ENCODE peak calls at places on chromosomes 3 and 15, in eight cellular contexts. B is neural crest cell, Y is pancreas, E is GM12865, J is fibroblast of lung, R is H9, A is cardiac fibroblast, O is OCI-LY7. W is an unnamed sample.
A peak's percentile ranks its signal among the peaks of the same experiment; 100 is the strongest.

GRCh38 chr3:126432361-126432760 is 37.7 kb downstream of the CFAP100 start:
- DNase-seq in B (no peak), R (no peak), O (no peak), Y (no peak), E (no peak), A (peak; percentile 35), J (peak; percentile 12), W (no peak)

GRCh38 chr3:107598926-107599754 is 76.4 kb downstream of the BBX start:
- DNase-seq in E (peak; percentile 69), R (peak; percentile 68), Y (peak; percentile 27), J (peak; percentile 48), B (no peak), A (peak; percentile 69), O (peak; percentile 68), W (peak; percentile 34)

GRCh38 chr3:15102256-15102655 is 3.3 kb upstream of the RBSN start:
- DNase-seq in B (no peak), A (no peak), R (no peak), Y (peak; percentile 52), E (no peak), J (peak; percentile 72), O (no peak), W (no peak)

GRCh38 chr3:38114875-38115644 is 21.9 kb downstream of the ACAA1 start:
- DNase-seq in B (no peak), Y (no peak), O (no peak), A (no peak), R (peak; percentile 21), E (no peak), J (no peak), W (no peak)

GRCh38 chr3:81726132-81726531 is 35.3 kb downstream of the GBE1 start:
- DNase-seq in O (no peak), B (no peak), A (peak; percentile 75), Y (no peak), J (peak; percentile 48), E (peak; percentile 26), R (no peak), W (no peak)

GRCh38 chr15:43510230-43511011 is 7.0 kb upstream of the MAP1A start:
- DNase-seq in R (peak; percentile 100), O (peak; percentile 100), B (peak; percentile 95), A (peak; percentile 98), Y (peak; percentile 99), E (peak; percentile 99), J (peak; percentile 98), W (peak; percentile 99)

GRCh38 chr3:24520101-24520495 is 25.4 kb upstream of the THRB start:
- DNase-seq in E (no peak), Y (no peak), J (no peak), A (no peak), R (no peak), B (no peak), O (no peak), W (no peak)

GRCh38 chr3:105899528-105899927 is 30.7 kb upstream of the CBLB start:
- DNase-seq in E (no peak), A (peak; percentile 72), B (no peak), Y (no peak), R (no peak), O (no peak), J (peak; percentile 70), W (no peak)

GRCh38 chr15:39699531-39700110 is 83.0 kb downstream of the FSIP1 start:
- DNase-seq in R (no peak), J (no peak), B (no peak), O (no peak), Y (no peak), A (peak; percentile 15), E (no peak), W (no peak)

GRCh38 chr3:174216019-174216418 is 643.1 kb upstream of the NAALADL2 start:
- DNase-seq in J (no peak), O (no peak), R (no peak), Y (no peak), E (no peak), A (no peak), B (no peak), W (no peak)

GRCh38 chr15:101198820-101199219 is 53.0 kb downstream of the CHSY1 start:
- DNase-seq in E (peak; percentile 23), J (peak; percentile 77), B (no peak), O (no peak), R (no peak), A (peak; percentile 19), Y (no peak), W (no peak)

GRCh38 chr3:134754768-134755559 is 40.1 kb upstream of the EPHB1 start:
- DNase-seq in O (peak; percentile 37), A (peak; percentile 60), B (peak; percentile 45), E (peak; percentile 42), J (peak; percentile 24), R (peak; percentile 77), Y (no peak), W (peak; percentile 80)
- TF ChIP-seq CTCF in O (peak; percentile 76), A (peak; percentile 87), B (peak; percentile 67), E (peak; percentile 80), J (peak; percentile 79), R (peak; percentile 80), Y (peak; percentile 45), W (peak; percentile 63)

GRCh38 chr3:54360320-54360719 is 238.0 kb downstream of the CACNA2D3 start:
- DNase-seq in E (no peak), Y (no peak), A (no peak), O (no peak), J (no peak), R (no peak), B (no peak), W (no peak)

GRCh38 chr3:54356299-54357037 is 234.1 kb downstream of the CACNA2D3 start:
- DNase-seq in J (no peak), E (no peak), Y (no peak), O (no peak), A (no peak), R (no peak), B (no peak), W (no peak)

GRCh38 chr3:54358327-54358726 is 236.0 kb downstream of the CACNA2D3 start:
- DNase-seq in R (no peak), B (no peak), E (no peak), O (no peak), J (no peak), A (no peak), Y (no peak), W (no peak)

GRCh38 chr3:54357307-54357706 is 235.0 kb downstream of the CACNA2D3 start:
- DNase-seq in A (no peak), E (no peak), Y (no peak), R (no peak), B (no peak), J (no peak), O (no peak), W (no peak)

GRCh38 chr3:54358969-54359648 is 236.8 kb downstream of the CACNA2D3 start:
- DNase-seq in R (no peak), A (no peak), Y (no peak), J (no peak), E (no peak), B (no peak), O (no peak), W (no peak)
- TF ChIP-seq CTCF in R (no peak), A (no peak), Y (no peak), J (no peak), E (no peak), B (no peak), O (no peak), W (no peak)

DNA sequence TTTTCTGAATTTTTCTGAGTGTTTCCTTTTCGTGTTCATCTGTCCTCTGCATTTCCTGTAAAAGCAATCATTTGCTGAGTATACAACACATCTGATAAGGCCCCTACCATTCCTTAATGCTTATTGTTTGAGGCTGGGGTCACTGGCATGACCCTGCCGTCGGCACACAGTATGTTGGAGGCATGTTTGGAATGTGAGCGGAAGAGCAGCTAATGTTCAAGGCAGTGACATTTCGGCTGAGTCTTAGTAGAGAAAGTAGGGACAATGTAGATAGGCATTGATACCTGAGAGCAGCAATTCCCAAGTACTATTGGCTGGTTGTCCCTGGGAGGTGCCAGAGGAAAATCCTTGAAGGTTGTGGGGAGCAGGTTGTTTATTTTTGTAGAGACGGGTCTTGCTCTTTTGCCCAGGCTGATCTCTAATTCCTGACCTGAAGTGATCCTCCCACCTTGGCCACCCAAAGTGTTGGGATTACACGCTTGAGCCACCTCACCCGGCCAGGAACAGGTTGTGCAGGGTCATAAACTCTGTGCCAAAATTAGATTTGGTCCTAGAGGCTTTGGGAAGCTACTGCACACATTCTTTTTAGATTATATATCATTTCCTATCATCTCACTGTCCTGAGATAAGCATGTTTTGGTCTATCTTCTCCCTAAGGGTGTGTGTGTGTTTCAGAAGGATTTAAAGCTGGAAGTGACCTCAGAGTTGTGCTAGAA is 13.5 kb downstream of the PTPN23 start:
- DNase-seq in B (no peak), R (no peak), E (no peak), A (peak; percentile 54), O (no peak), Y (no peak), J (no peak), W (no peak)
- TF ChIP-seq CTCF in B (peak; percentile 39), R (no peak), E (no peak), A (no peak), O (no peak), Y (no peak), J (no peak), W (no peak)

DNA sequence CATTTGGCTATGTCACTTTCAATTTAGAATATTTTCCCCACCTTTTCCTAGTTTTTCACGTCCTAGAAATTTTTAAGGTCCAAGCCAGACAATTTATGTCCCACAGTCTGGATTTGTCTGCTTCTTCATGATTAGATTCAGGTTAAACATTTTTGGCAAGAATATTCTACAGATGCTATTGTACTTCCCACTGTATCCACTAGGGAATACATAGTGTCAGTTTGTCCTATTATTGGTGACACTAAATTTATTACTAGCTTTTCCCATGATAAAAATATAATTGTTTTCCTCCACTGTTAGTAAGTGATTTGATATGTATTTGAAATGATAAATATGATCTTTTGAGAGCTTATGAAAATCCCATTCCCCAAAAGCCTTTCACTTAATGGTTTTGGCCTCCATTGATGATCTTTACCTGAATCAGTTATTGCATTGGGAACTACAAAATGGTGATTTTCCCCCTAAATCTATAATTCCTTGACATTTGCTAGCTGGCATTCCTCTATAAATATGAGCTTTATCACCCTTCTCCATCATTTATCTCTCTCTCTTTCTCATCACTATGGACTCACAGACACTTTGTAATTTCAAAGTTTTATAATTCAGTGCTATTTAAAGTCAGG is 8.3 kb downstream of the ARL14 start:
- DNase-seq in E (no peak), B (no peak), Y (no peak), J (no peak), O (no peak), A (no peak), R (no peak), W (no peak)
- TF ChIP-seq CTCF in E (no peak), B (peak; percentile 58), Y (peak; percentile 34), J (no peak), O (peak; percentile 34), A (peak; percentile 37), R (peak; percentile 56), W (peak; percentile 79)

DNA sequence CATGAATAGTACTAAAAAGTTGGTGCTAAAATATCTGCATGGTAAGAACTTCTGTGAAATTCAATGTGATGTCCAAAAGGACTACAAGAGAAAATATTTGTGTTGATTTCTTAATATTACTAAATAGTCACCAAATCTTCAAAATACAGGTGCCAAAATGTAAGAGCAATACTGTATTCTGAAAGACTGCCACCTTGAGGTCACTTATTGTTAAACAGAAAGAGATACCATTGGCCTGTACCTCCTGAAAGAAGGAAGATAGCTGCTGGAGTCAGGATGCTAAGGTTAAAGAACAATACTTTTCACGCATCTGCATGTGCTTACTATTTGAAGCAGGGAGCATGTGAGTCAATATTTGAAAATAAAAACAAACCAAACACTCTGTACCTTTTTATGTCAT is 72.0 kb upstream of the LSAMP start:
- DNase-seq in O (peak; percentile 1), E (peak; percentile 2), Y (no peak), R (no peak), J (peak; percentile 19), A (no peak), B (no peak), W (no peak)
- TF ChIP-seq CTCF in O (peak; percentile 68), E (peak; percentile 23), Y (no peak), R (peak; percentile 72), J (no peak), A (no peak), B (peak; percentile 54), W (peak; percentile 63)

W was measured in endothelial cell.